ENCODE peak calls at places on chromosomes 1 and 21, in six cellular contexts. L is psoas muscle; G is ascending aorta; B is CD8-positive, alpha-beta T cell; K is IMR-90; F is breast epithelium. E is an unnamed sample.

GRCh38 chr1:46171872-46172271 is 3.0 kb upstream of the TSPAN1 start:
- DNase-seq in L (no peak), G (no peak), B (no peak), K (no peak), F (peak), E (no peak)

GRCh38 chr1:78649628-78650027 is at the start of gene IFI44:
- DNase-seq in L (peak), G (peak), B (peak), K (peak), F (peak), E (peak)

GRCh38 chr21:38958940-38959685 is 153.4 kb downstream of the ETS2 start:
- DNase-seq in L (peak), G (no peak), B (no peak), K (peak), F (no peak), E (no peak)

GRCh38 chr1:54381524-54381923 is 24.7 kb downstream of the SSBP3 start:
- DNase-seq in L (no peak), G (no peak), B (no peak), K (no peak), F (no peak), E (no peak)

GRCh38 chr1:22952694-22953391 is 19.8 kb downstream of the LACTBL1 start:
- DNase-seq in L (no peak), G (no peak), B (no peak), K (no peak), F (no peak), E (no peak)

GRCh38 chr1:96236156-96236739 is 485.3 kb upstream of the PTBP2 start:
- DNase-seq in L (no peak), G (no peak), B (no peak), K (peak), F (no peak), E (no peak)

GRCh38 chr1:228438266-228438665 is 21.6 kb upstream of the TRIM17 start:
- DNase-seq in L (no peak), G (no peak), B (no peak), K (no peak), F (no peak), E (no peak)

GRCh38 chr1:13584876-13585598 is 1.4 kb downstream of the PDPN start:
- DNase-seq in L (no peak), G (no peak), B (no peak), K (no peak), F (no peak), E (no peak)

GRCh38 chr1:53359225-53359933 is 31.5 kb upstream of the LRP8 start:
- DNase-seq in L (no peak), G (no peak), B (no peak), K (no peak), F (no peak), E (no peak)

GRCh38 chr1:228541725-228542124 is 54.5 kb downstream of the RNF187 start:
- DNase-seq in L (no peak), G (no peak), B (no peak), K (no peak), F (peak), E (no peak)

GRCh38 chr1:30527511-30528140 is 195.8 kb downstream of the MATN1 start:
- DNase-seq in L (peak), G (no peak), B (no peak), K (no peak), F (no peak), E (no peak)

GRCh38 chr1:226717256-226717909 is 21.7 kb downstream of the ITPKB start:
- DNase-seq in L (no peak), G (no peak), B (peak), K (no peak), F (no peak), E (no peak)

GRCh38 chr1:169526120-169526832 is 40.5 kb upstream of the SLC19A2 start:
- DNase-seq in L (no peak), G (no peak), B (no peak), K (no peak), F (no peak), E (no peak)

DNA sequence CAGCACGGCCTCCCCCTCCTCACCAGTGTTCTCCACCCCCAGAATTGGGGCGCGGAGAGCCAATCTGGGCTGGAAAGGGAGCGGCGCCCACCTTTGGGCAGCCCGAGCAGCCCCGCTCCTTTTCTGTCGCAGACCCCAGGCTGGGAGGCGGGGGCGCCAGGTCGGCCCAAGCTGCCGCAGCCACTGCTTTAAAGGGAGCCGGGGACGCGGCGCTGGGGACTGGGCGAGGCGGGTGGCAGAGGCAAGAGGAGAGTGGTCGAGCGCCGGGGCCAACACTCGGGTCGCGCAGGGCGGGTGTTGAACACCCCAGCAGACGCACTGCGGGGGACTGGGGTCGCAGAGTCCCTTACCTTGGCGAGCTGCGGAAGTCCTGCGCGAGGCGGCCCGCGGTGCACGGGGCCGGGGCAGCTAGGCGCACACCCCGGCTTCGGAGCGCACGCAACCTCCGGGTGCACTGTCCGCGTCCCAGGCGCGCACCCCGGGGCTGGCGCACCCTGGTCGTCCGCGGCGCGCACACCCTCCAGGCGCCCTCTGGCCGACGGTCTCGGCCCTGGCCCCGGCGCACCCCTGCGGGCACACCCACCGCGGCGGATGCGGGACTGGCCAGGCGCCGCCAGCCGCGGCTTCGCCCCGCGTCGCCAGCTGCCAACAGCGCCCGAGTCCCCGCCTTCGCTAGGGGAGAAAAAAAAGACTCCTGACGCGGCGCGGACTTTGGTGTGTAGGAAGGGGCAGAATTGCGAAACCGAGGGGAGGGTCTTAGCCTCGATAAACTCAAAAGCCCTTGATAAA is at the start of gene KANK4:
- DNase-seq in L (no peak), G (no peak), B (no peak), K (no peak), F (no peak), E (no peak)
- H3K27ac ChIP-seq in L (no peak), G (no peak), B (no peak), K (no peak), F (no peak), E (no peak)

GRCh38 chr1:12539320-12539704 is 78.7 kb downstream of the DHRS3 start:
- DNase-seq in L (no peak), G (no peak), B (no peak), K (no peak), F (no peak), E (no peak)

GRCh38 chr1:12541274-12542137 is 76.5 kb downstream of the DHRS3 start:
- DNase-seq in L (peak), G (no peak), B (no peak), K (peak), F (peak), E (no peak)

GRCh38 chr1:12542138-12542465 is 75.9 kb downstream of the DHRS3 start:
- DNase-seq in L (no peak), G (no peak), B (no peak), K (no peak), F (no peak), E (no peak)

GRCh38 chr1:12539705-12540579 is 78.1 kb downstream of the DHRS3 start:
- DNase-seq in L (peak), G (peak), B (no peak), K (peak), F (peak), E (no peak)

DNA sequence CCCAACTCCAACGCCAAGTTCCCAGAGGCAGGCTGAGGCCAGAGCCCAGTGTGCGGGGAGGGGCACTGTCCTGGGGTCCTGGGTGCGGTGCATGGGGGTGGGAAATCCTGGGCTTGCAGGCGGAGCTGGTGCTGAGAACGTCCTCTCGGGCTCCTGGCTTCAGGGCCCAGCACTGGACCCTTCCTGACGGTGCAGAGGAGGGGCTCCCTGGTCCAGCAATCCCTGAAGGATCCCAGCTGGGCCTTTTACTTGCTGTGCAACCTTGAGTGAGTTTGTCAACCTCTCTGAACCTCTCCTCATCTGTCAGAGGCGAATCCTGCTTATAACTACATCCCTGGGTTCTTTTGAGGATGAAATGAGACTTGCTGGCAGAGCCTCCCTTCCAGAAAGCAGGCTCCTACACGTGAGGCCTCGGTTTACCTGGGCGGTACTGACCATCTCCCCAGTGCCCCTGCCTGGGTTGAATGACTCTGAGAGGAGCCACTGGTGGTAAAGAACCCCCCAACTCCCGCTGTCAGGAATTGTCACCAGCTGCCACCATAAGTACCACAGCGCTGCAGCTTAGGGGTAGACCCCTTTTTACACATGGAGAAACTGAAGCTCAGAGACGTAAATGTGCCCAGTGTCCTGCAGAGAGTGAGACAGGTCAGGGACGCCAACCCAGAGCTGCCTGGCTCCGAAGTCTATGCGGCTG is 77.3 kb downstream of the DHRS3 start:
- DNase-seq in L (no peak), G (no peak), B (no peak), K (no peak), F (no peak), E (no peak)
- TF ChIP-seq CTCF in L (no peak), G (no peak), B (no peak), K (no peak), F (no peak), E (no peak)

GRCh38 chr1:89687254-89687653 is 54.3 kb downstream of the LRRC8C start:
- DNase-seq in L (no peak), G (no peak), B (no peak), K (peak), F (no peak), E (no peak)
- H3K27ac ChIP-seq in L (no peak), G (no peak), B (no peak), K (no peak), F (no peak), E (no peak)

DNA sequence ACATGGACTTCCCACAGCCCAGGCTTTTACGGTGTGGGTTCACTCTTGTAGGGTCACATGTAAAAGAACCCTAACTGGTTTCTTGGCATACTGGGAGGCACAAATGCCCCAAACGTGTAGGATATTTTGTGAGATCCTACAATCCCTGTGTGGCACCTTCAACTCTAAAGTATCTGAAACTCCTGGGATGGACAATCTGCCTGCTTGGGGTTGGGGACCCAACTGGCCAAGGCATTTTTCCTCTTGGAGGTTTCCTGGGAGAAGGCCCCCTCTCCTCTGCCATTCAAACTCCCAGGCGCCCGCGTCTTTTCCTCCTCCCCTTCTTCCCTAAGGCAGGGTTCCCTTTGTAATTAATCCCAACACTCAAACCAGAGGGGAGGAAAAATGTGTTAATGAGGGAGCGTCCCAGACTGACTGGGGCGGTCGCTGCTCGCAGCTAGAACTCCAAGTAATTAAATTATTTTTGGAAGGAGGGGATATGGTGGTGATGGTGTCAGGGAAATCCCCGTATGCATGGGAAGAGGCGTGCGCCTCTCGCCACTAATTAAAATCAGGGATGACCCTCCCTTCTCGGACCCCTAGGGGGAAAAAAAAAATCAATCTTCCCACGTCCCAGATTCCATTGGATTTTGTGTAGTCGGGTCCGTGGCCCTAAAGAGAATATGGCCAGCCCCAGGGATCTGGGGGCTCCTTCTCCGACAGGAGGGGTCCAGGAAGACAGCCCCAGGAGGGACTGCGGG is 650 bp upstream of the VANGL2 start:
- DNase-seq in L (no peak), G (no peak), B (no peak), K (no peak), F (no peak), E (no peak)
- TF ChIP-seq CTCF in L (no peak), G (no peak), B (no peak), K (no peak), F (peak), E (no peak)

GRCh38 chr1:91787946-91788345 is 98.0 kb downstream of the TGFBR3 start:
- DNase-seq in L (no peak), G (no peak), B (no peak), K (no peak), F (peak), E (no peak)

GRCh38 chr1:91790296-91790851 is 95.6 kb downstream of the TGFBR3 start:
- DNase-seq in L (no peak), G (no peak), B (no peak), K (peak), F (no peak), E (no peak)

GRCh38 chr1:91791691-91792392 is 94.1 kb downstream of the TGFBR3 start:
- DNase-seq in L (no peak), G (no peak), B (no peak), K (no peak), F (no peak), E (no peak)

GRCh38 chr1:91791103-91791502 is 94.8 kb downstream of the TGFBR3 start:
- DNase-seq in L (no peak), G (no peak), B (no peak), K (no peak), F (no peak), E (no peak)

GRCh38 chr1:91789273-91789997 is 96.5 kb downstream of the TGFBR3 start:
- DNase-seq in L (no peak), G (no peak), B (no peak), K (no peak), F (no peak), E (no peak)
- H3K27ac ChIP-seq in L (no peak), G (no peak), B (no peak), K (no peak), F (peak), E (no peak)

DNA sequence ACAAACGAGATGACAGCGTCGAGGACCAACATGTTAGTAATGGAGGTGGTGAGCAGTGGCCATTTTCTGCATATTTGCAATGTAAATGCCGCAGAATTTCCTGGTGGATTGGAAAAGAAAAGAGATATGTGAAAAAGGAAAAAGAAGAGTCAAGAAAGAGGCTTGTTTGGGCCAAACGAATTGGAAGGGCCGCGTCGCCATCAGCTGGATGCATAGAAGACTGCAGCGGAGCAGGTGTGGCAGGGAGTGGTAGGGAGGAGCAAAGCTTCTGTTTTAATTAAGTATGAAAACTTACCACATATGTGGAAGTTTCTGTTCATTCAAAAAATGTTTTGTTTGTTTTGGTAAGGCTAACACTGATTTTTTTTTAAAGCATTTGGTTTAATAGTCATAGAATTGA is 690.7 kb downstream of the NCAM2 start:
- DNase-seq in L (no peak), G (no peak), B (no peak), K (peak), F (no peak), E (no peak)
- TF ChIP-seq CTCF in L (peak), G (no peak), B (no peak), K (peak), F (no peak), E (no peak)

DNA sequence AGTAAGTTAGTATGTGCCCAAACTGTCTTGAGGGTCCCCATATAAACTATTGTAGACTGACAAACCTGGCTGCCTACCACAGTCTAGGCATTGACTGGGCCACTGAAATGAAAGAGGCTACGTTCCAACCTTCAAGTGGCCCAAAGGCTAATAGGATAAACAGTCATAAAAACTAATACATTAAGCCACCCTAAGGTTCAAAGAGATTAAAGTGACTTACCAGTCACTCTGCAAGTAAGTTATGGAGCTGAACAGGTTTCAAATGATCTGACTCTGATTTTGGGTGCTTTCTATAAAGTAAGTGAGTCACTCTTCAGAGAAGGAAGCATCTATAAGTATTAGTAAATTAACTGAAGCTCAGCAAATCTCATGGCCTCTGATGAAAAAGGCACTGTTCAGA is 38.0 kb downstream of the PLPP3 start:
- DNase-seq in L (no peak), G (no peak), B (no peak), K (no peak), F (no peak), E (no peak)
- H3K27ac ChIP-seq in L (no peak), G (no peak), B (no peak), K (no peak), F (no peak), E (no peak)

DNA sequence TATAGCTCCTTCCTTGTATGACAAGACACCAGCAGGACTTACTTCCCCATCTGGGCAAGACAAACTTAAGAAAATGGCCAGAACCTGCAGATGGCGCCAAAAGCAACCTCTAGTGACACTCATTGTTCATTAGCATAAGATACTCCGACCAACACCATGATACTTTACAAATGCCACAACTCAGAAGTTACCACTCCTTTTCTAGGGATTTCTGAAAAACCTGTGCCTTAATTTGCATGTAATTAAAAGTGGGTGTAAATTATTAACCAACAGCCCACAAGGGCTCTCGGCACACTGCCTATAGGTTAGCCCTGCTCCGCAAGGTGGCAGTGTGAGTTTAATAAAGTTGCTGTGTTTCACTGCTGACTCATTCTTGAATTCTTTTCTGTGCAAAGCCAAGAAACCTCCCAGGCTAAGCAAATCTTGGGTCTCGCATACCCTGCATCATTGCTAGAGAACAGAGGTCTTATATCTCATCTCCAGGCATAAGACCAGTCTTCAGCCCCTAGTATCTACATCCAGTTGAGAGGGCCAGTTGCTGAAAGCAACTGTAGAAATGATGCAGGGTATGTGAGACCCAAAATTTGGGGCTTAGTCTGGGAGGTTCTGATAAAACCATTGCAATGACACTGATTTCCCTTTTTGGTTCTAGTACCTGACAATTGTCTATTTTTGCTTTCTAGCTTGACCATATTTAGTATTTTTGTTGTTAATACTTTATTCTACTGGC is 86.4 kb downstream of the FAF1 start:
- DNase-seq in L (peak), G (no peak), B (peak), K (peak), F (no peak), E (peak)
- TF ChIP-seq CTCF in L (peak), G (peak), B (peak), K (peak), F (no peak), E (peak)

GRCh38 chr1:172680733-172681275 is 21.9 kb downstream of the FASLG start:
- DNase-seq in L (no peak), G (no peak), B (no peak), K (no peak), F (no peak), E (no peak)

GRCh38 chr1:172678990-172679772 is 20.3 kb downstream of the FASLG start:
- DNase-seq in L (no peak), G (no peak), B (peak), K (no peak), F (no peak), E (no peak)

GRCh38 chr1:172682812-172683211 is 23.9 kb downstream of the FASLG start:
- DNase-seq in L (no peak), G (no peak), B (no peak), K (no peak), F (no peak), E (no peak)

GRCh38 chr1:172674831-172675613 is 16.1 kb downstream of the FASLG start:
- DNase-seq in L (no peak), G (no peak), B (no peak), K (no peak), F (no peak), E (no peak)

GRCh38 chr1:172680244-172680643 is 21.3 kb downstream of the FASLG start:
- DNase-seq in L (no peak), G (no peak), B (no peak), K (no peak), F (no peak), E (no peak)
- H3K27ac ChIP-seq in L (no peak), G (no peak), B (no peak), K (no peak), F (no peak), E (no peak)

GRCh38 chr1:207565546-207566468 is 69.8 kb downstream of the CR1 start:
- DNase-seq in L (no peak), G (no peak), B (no peak), K (no peak), F (no peak), E (no peak)
- TF ChIP-seq CTCF in L (peak), G (no peak), B (no peak), K (peak), F (no peak), E (no peak)